ENCODE peak calls at places on chromosome 1, in eight cellular contexts. F, W, U, T, K, S, H and Z are unnamed samples.

GRCh38 chr1:232872738-232873137 is 67.5 kb downstream of the MAP10 start:
- DNase-seq in S (no peak), F (no peak), K (no peak), T (no peak), W (no peak), U (no peak), H (no peak), Z (no peak)

GRCh38 chr1:222009105-222009730 is 267.3 kb upstream of the DUSP10 start:
- DNase-seq in K (no peak), T (no peak), W (no peak), F (no peak), S (peak), U (peak), H (no peak), Z (no peak)

GRCh38 chr1:192491804-192492554 is 83.6 kb upstream of the RGS1 start:
- DNase-seq in U (no peak), H (no peak), T (no peak), W (no peak), F (no peak), S (no peak), K (peak), Z (no peak)

GRCh38 chr1:174569240-174569639 is 121.5 kb downstream of the GPR52 start:
- DNase-seq in S (no peak), F (no peak), K (no peak), W (no peak), H (no peak), U (no peak), T (no peak), Z (no peak)

GRCh38 chr1:39017266-39017665 is 8.9 kb upstream of the NDUFS5 start:
- DNase-seq in F (no peak), K (no peak), U (no peak), S (no peak), W (no peak), H (no peak), T (no peak), Z (no peak)

GRCh38 chr1:108199231-108199657 is 899 bp downstream of the SLC25A24 start:
- DNase-seq in S (no peak), K (peak), H (no peak), W (no peak), U (no peak), F (peak), T (peak), Z (peak)

GRCh38 chr1:236844499-236845271 is 49.6 kb downstream of the MTR start:
- DNase-seq in F (peak), U (no peak), T (no peak), W (no peak), H (no peak), K (no peak), S (no peak), Z (no peak)

GRCh38 chr1:247054992-247055415 is 23.6 kb downstream of the ZNF670 start:
- DNase-seq in H (no peak), T (no peak), W (no peak), U (no peak), F (no peak), S (no peak), K (no peak), Z (no peak)

GRCh38 chr1:62196091-62196690 is 1.5 kb downstream of the L1TD1 start:
- DNase-seq in H (no peak), F (no peak), T (no peak), W (no peak), K (no peak), S (no peak), U (no peak), Z (no peak)

GRCh38 chr1:36730599-36730998 is 247.9 kb upstream of the CSF3R start:
- DNase-seq in U (no peak), H (no peak), F (no peak), T (no peak), W (no peak), K (no peak), S (no peak), Z (no peak)

GRCh38 chr1:89311757-89312156 is 39.1 kb upstream of the GBP5 start:
- DNase-seq in U (no peak), H (no peak), W (no peak), S (no peak), K (peak), T (no peak), F (no peak), Z (no peak)